ENCODE peak calls at places on chromosomes 1 and 21, in six cellular contexts. Z, E, T, V, Q and M are unnamed samples.

GRCh38 chr1:201495447-201496295 is 11.3 kb downstream of the CSRP1 start:
- DNase-seq in V (no peak), Q (no peak), E (peak; percentile 58), Z (peak; percentile 35), T (no peak), M (no peak)

GRCh38 chr1:208043690-208044089 is 132.8 kb upstream of the CD34 start:
- DNase-seq in Z (no peak), V (no peak), E (no peak), Q (no peak), T (no peak), M (no peak)

GRCh38 chr1:180198186-180198585 is 31.9 kb upstream of the LHX4 start:
- DNase-seq in T (no peak), Z (peak; percentile 84), V (no peak), Q (no peak), E (no peak), M (no peak)

GRCh38 chr1:70706381-70707173 is 295.5 kb downstream of the CTH start:
- DNase-seq in Q (no peak), Z (peak; percentile 69), T (peak; percentile 79), E (peak; percentile 43), V (no peak), M (no peak)

GRCh38 chr1:7363481-7363880 is 407.6 kb upstream of the VAMP3 start:
- DNase-seq in E (no peak), Z (no peak), Q (no peak), V (no peak), T (no peak), M (no peak)

GRCh38 chr1:228156941-228157351 is 7.2 kb downstream of the GJC2 start:
- DNase-seq in T (no peak), E (no peak), Z (no peak), V (no peak), Q (no peak), M (no peak)

GRCh38 chr1:12464028-12464427 is 154.0 kb downstream of the DHRS3 start:
- DNase-seq in Q (no peak), Z (no peak), V (no peak), T (no peak), E (no peak), M (no peak)

GRCh38 chr1:35326228-35326627 is 57.7 kb downstream of the ZMYM4 start:
- DNase-seq in T (no peak), V (no peak), E (no peak), Q (no peak), Z (no peak), M (peak; percentile 13)

GRCh38 chr1:46204406-46204742 is 1.2 kb downstream of the LURAP1 start:
- DNase-seq in E (peak; percentile 6), V (no peak), T (no peak), Q (no peak), Z (no peak), M (no peak)

GRCh38 chr1:60897003-60897402 is 185.4 kb upstream of the NFIA start:
- DNase-seq in E (no peak), Z (no peak), T (no peak), V (no peak), Q (no peak), M (no peak)

GRCh38 chr1:90989990-90990389 is 31.8 kb downstream of the ZNF644 start:
- DNase-seq in Q (no peak), T (no peak), E (no peak), Z (no peak), V (no peak), M (no peak)

GRCh38 chr1:205849619-205850355 is at the start of gene PM20D1:
- DNase-seq in Z (no peak), V (peak; percentile 100), Q (no peak), E (peak; percentile 89), T (peak; percentile 100), M (no peak)

GRCh38 chr1:206012086-206012859 is 9.1 kb upstream of the RAB7B start:
- DNase-seq in T (peak; percentile 56), E (no peak), V (peak; percentile 64), Z (no peak), Q (no peak), M (no peak)

GRCh38 chr1:234611153-234611798 is 1.3 kb upstream of the IRF2BP2 start:
- DNase-seq in T (peak; percentile 92), Z (peak; percentile 92), V (peak; percentile 94), E (peak; percentile 89), Q (peak; percentile 77), M (peak; percentile 76)

GRCh38 chr1:61742620-61743431 is 546 bp downstream of the PATJ start:
- DNase-seq in T (peak; percentile 63), V (no peak), Z (peak; percentile 72), E (peak; percentile 74), Q (no peak), M (peak; percentile 34)

GRCh38 chr1:232221790-232222499 is 408.0 kb downstream of the SIPA1L2 start:
- DNase-seq in V (no peak), E (peak; percentile 49), T (no peak), Z (no peak), Q (peak; percentile 16), M (peak; percentile 99)

GRCh38 chr21:42157606-42158310 is 61.2 kb upstream of the ABCG1 start:
- DNase-seq in Q (no peak), V (no peak), E (no peak), T (no peak), Z (no peak), M (no peak)

GRCh38 chr1:181190362-181191035 is 102.0 kb downstream of the IER5 start:
- DNase-seq in Q (no peak), V (no peak), E (no peak), Z (no peak), T (peak; percentile 41), M (no peak)

GRCh38 chr21:46005081-46005480 is 23.5 kb downstream of the COL6A1 start:
- DNase-seq in T (no peak), E (peak; percentile 14), Q (no peak), V (no peak), Z (no peak), M (no peak)

GRCh38 chr1:205442051-205442721 is 13.7 kb downstream of the BLACAT1 start:
- DNase-seq in E (no peak), V (no peak), T (no peak), Q (no peak), Z (peak; percentile 82), M (no peak)

GRCh38 chr1:163315773-163316374 is 5.9 kb upstream of the NUF2 start:
- DNase-seq in Z (peak; percentile 67), Q (no peak), V (peak; percentile 61), E (peak; percentile 75), T (peak; percentile 68), M (peak; percentile 68)

GRCh38 chr1:192575499-192576189 is at the start of gene RGS1:
- DNase-seq in V (peak; percentile 99), E (no peak), Z (no peak), Q (no peak), T (peak; percentile 8), M (no peak)

GRCh38 chr1:31843506-31843905 is 27.7 kb upstream of the SPOCD1 start:
- DNase-seq in V (no peak), Z (no peak), T (peak; percentile 19), Q (peak; percentile 6), E (peak; percentile 97), M (peak; percentile 41)

GRCh38 chr1:153832293-153832692 is 57.1 kb downstream of the SLC27A3 start:
- DNase-seq in Q (no peak), E (no peak), V (no peak), T (no peak), Z (no peak), M (no peak)

DNA sequence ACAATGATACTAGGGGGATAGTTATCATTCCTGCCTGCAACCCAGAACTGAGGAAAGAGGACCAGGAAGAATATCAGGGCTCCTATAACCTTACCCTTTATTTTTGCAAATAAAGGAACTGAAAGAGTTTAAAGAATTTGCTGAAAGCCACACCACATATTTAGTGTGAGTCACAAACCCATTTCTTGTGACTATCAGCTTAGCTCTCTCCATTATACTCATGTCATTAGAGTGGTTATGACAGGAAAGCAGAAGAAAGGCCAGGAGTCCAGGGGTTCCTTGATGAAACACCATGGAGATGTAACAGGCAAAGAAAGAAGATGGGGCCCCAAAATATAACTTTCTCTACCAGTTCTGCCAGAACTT is 141.1 kb upstream of the SAMSN1 start:
- DNase-seq in Q (no peak), E (peak; percentile 1), Z (no peak), T (no peak), V (peak; percentile 50), M (no peak)
- H3K4me1 ChIP-seq in Q (no peaks in the 10 kb centered on the region), E (no peaks in the 10 kb centered on the region), Z (no peaks in the 10 kb centered on the region), T (peaks cover 7% of the 10 kb centered on the region), V (peaks cover 55% of the 10 kb centered on the region), M (no peaks in the 10 kb centered on the region)

DNA sequence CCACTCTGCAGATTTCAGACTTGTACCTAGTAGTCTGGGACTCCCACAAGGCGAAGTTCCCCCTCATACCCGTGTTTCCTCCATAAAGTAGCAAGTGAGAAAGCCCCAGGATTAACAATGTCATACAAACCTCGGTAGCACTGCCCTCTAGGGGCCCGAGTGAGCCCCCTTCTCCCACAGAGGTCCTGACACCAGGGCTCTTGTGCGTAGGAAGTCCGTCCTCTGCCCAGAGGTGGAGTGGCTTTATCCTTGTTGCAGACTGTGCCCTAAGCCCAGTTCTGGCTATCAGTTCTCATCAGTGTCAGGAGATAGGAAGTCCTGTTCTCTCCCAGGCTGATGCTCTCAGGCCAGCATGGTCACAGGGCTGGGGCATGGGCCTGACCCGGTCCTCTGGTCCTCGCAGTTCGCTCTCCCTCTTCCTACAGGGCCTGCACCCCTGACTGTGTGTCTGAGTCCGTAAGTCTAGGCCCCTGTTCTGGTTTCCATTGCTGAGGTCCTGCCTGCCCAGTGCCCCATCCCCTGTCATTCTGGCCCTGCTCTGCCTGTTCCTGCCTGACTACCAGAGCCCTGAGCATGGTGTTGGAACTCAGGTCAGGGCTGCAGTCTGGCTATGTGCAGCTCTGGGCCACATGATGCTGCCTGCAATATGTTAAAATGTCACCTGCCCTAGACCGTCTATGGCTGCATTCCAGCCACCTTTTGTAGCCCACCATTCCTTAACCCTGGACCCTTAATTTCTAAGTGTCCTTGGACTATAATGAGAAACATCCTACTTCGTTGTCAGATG is 285.6 kb downstream of the ASTN1 start:
- DNase-seq in Z (peak; percentile 49), T (peak; percentile 69), E (no peak), V (no peak), Q (no peak), M (no peak)
- TF ChIP-seq EZH2phosphoT487 in Z (no peak), T (no peak), E (no peak), V (no peak), Q (no peak), M (no peak)

GRCh38 chr1:218538341-218538740 is 193.2 kb downstream of the TGFB2 start:
- DNase-seq in Z (no peak), E (no peak), Q (no peak), V (no peak), T (no peak), M (no peak)
- H2AFZ ChIP-seq in Z (no peak overlapping the region), E (no peak overlapping the region), Q (peak overlapping the region; percentile 61), V (no peak overlapping the region), T (no peak overlapping the region), M (peak overlapping the region; percentile 19)

DNA sequence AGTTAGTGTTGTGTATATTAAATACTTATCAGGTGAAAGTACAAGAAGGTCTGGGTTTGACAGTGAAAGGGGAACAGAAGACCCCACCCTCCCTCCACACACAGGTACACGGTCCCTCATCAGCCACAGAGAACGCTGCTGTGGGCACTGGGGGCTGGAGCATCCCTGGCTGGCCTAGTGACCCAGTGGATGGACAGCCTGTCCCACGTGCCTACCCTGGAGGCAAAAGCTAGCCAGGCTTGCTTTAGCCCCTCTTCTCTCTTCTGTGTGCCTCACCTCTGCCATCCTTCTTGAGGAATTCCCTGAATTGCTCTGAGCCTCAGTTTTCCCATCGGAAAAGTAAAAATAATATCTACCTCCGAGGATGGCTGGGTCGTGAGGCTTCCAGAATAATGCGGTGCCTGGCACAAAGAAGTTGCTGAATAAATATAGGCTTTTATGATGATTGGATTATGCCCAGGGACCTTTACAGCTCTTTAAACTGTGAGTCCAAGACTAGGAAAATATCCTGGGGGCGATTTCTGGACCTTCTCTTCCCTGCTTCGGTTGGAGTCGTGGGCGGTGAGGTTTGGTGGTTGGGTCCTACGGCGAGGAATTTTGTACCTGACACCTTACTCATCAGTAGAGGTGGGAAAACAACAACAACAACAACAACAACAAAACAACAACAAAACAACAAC is 918 bp downstream of the IFNLR1 start:
- DNase-seq in Q (no peak), E (no peak), T (no peak), Z (no peak), V (no peak), M (peak; percentile 45)
- H3K4me1 ChIP-seq in Q (peaks cover 10% of the 10 kb centered on the region), E (no peaks in the 10 kb centered on the region), T (peaks cover 12% of the 10 kb centered on the region), Z (peaks cover 7% of the 10 kb centered on the region), V (peaks cover 35% of the 10 kb centered on the region), M (peaks cover 38% of the 10 kb centered on the region)

GRCh38 chr1:112713466-112714312 is 1.4 kb downstream of the PPM1J start:
- DNase-seq in E (no peak), Z (peak; percentile 28), Q (no peak), V (no peak), T (peak; percentile 58), M (no peak)
- TF ChIP-seq EZH2phosphoT487 in E (no peak), Z (no peak), Q (no peak), V (no peak), T (no peak), M (no peak)